ENCODE peak calls at places on chromosome 19, in five cellular contexts. One of them, this sample, is unnamed. For H3K4me1 and H3K9me3, the result is how much of the 10 kb centered on the place peaks cover.

GRCh38 chr19:46603195-46603637 is 2.1 kb downstream of the CALM3 start:
- DNase-seq in HAP-1: no peak
- DNase-seq in transverse colon: peak
- DNase-seq in ascending aorta: no peak
- DNase-seq in CD8-positive, alpha-beta memory T cell: no peak
- DNase-seq in this sample: peak

GRCh38 chr19:45110811-45111210 is 17.8 kb downstream of the PPP1R37 start:
- DNase-seq in HAP-1: no peak
- DNase-seq in transverse colon: no peak
- DNase-seq in ascending aorta: no peak
- DNase-seq in CD8-positive, alpha-beta memory T cell: no peak
- DNase-seq in this sample: no peak

GRCh38 chr19:3357362-3357730 is 9.0 kb upstream of the NFIC start:
- DNase-seq in HAP-1: no peak
- DNase-seq in transverse colon: no peak
- DNase-seq in ascending aorta: no peak
- DNase-seq in CD8-positive, alpha-beta memory T cell: no peak
- DNase-seq in this sample: no peak

GRCh38 chr19:30673336-30673735 is 301.2 kb downstream of the ZNF536 start:
- DNase-seq in HAP-1: no peak
- DNase-seq in transverse colon: no peak
- DNase-seq in ascending aorta: no peak
- DNase-seq in CD8-positive, alpha-beta memory T cell: no peak
- DNase-seq in this sample: no peak

GRCh38 chr19:31110331-31110730 is 238.9 kb downstream of the TSHZ3 start:
- DNase-seq in HAP-1: no peak
- DNase-seq in transverse colon: no peak
- DNase-seq in ascending aorta: no peak
- DNase-seq in CD8-positive, alpha-beta memory T cell: no peak
- DNase-seq in this sample: no peak

GRCh38 chr19:34943861-34944573 is 17.3 kb downstream of the ZNF30 start:
- DNase-seq in HAP-1: no peak
- DNase-seq in transverse colon: no peak
- DNase-seq in ascending aorta: no peak
- DNase-seq in CD8-positive, alpha-beta memory T cell: no peak
- DNase-seq in this sample: no peak

GRCh38 chr19:17337675-17338439 is 504 bp downstream of the GTPBP3 start:
- DNase-seq in HAP-1: no peak
- DNase-seq in transverse colon: no peak
- DNase-seq in ascending aorta: no peak
- DNase-seq in CD8-positive, alpha-beta memory T cell: no peak
- DNase-seq in this sample: no peak

GRCh38 chr19:3176715-3177501 is 1.7 kb upstream of the S1PR4 start:
- DNase-seq in HAP-1: no peak
- DNase-seq in transverse colon: peak
- DNase-seq in ascending aorta: no peak
- DNase-seq in CD8-positive, alpha-beta memory T cell: peak
- DNase-seq in this sample: no peak

GRCh38 chr19:50553134-50553703 is 15.0 kb downstream of the LRRC4B start:
- DNase-seq in HAP-1: no peak
- DNase-seq in transverse colon: no peak
- DNase-seq in ascending aorta: no peak
- DNase-seq in CD8-positive, alpha-beta memory T cell: no peak
- DNase-seq in this sample: no peak

GRCh38 chr19:4986471-4986888 is 17.6 kb downstream of the KDM4B start:
- DNase-seq in HAP-1: no peak
- DNase-seq in transverse colon: no peak
- DNase-seq in ascending aorta: no peak
- DNase-seq in CD8-positive, alpha-beta memory T cell: no peak
- DNase-seq in this sample: no peak

GRCh38 chr19:35247526-35248309 is 1.1 kb upstream of the LSR start:
- DNase-seq in HAP-1: peak
- DNase-seq in transverse colon: peak
- DNase-seq in ascending aorta: no peak
- DNase-seq in CD8-positive, alpha-beta memory T cell: peak
- DNase-seq in this sample: peak

GRCh38 chr19:17616961-17617806 is 61.7 kb downstream of the COLGALT1 start:
- DNase-seq in HAP-1: no peak
- DNase-seq in transverse colon: no peak
- DNase-seq in ascending aorta: no peak
- DNase-seq in CD8-positive, alpha-beta memory T cell: no peak
- DNase-seq in this sample: peak

GRCh38 chr19:52115526-52116053 is 20.0 kb upstream of the ZNF841 start:
- DNase-seq in HAP-1: no peak
- DNase-seq in transverse colon: no peak
- DNase-seq in ascending aorta: no peak
- DNase-seq in CD8-positive, alpha-beta memory T cell: no peak
- DNase-seq in this sample: no peak
- H3K4me3 ChIP-seq in HAP-1: no peak
- H3K4me3 ChIP-seq in transverse colon: no peak
- H3K4me3 ChIP-seq in ascending aorta: peak
- H3K4me3 ChIP-seq in CD8-positive, alpha-beta memory T cell: peak
- H3K4me3 ChIP-seq in this sample: no peak

GRCh38 chr19:28288850-28289249 is 924.1 kb downstream of the UQCRFS1 start:
- DNase-seq in HAP-1: no peak
- DNase-seq in transverse colon: no peak
- DNase-seq in ascending aorta: no peak
- DNase-seq in CD8-positive, alpha-beta memory T cell: no peak
- DNase-seq in this sample: no peak
- H3K4me1 ChIP-seq in HAP-1: under half
- H3K4me1 ChIP-seq in transverse colon: under half
- H3K4me1 ChIP-seq in ascending aorta: under half
- H3K4me1 ChIP-seq in CD8-positive, alpha-beta memory T cell: under half
- H3K4me1 ChIP-seq in this sample: under half

GRCh38 chr19:19006213-19006612 is 27.1 kb downstream of the SUGP2 start:
- DNase-seq in HAP-1: no peak
- DNase-seq in transverse colon: no peak
- DNase-seq in ascending aorta: no peak
- DNase-seq in CD8-positive, alpha-beta memory T cell: no peak
- DNase-seq in this sample: no peak
- H3K9me3 ChIP-seq in HAP-1: under half
- H3K9me3 ChIP-seq in transverse colon: under half
- H3K9me3 ChIP-seq in ascending aorta: under half
- H3K9me3 ChIP-seq in CD8-positive, alpha-beta memory T cell: under half
- H3K9me3 ChIP-seq in this sample: under half

DNA sequence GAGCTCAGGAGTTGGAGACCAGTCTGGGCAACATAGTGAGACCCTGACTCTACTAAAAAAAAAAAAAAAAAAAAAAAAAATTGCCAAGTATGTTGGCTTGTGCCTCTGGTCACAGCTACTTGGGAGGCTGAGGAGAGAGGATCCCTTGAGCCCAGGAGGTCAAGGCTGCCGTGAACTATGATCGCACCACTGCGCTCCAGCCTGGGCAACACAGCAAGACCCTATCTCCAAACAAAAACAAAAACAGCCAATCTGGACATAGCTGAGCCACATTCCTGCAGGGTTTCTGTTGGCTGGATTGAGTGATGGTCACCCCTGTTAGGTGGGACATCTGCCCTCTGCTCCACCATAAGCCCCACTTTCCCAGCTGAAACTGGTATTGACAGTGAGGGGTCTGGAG is 13.6 kb upstream of the ANGPTL8 start:
- DNase-seq in HAP-1: no peak
- DNase-seq in transverse colon: no peak
- DNase-seq in ascending aorta: no peak
- DNase-seq in CD8-positive, alpha-beta memory T cell: no peak
- DNase-seq in this sample: no peak
- H3K4me3 ChIP-seq in HAP-1: no peak
- H3K4me3 ChIP-seq in transverse colon: no peak
- H3K4me3 ChIP-seq in ascending aorta: no peak
- H3K4me3 ChIP-seq in CD8-positive, alpha-beta memory T cell: no peak
- H3K4me3 ChIP-seq in this sample: no peak

GRCh38 chr19:7349961-7350711 is 1.4 kb downstream of the ARHGEF18 start:
- DNase-seq in HAP-1: no peak
- DNase-seq in transverse colon: peak
- DNase-seq in ascending aorta: no peak
- DNase-seq in CD8-positive, alpha-beta memory T cell: peak
- DNase-seq in this sample: no peak
- H3K4me1 ChIP-seq in HAP-1: under half
- H3K4me1 ChIP-seq in transverse colon: under half
- H3K4me1 ChIP-seq in ascending aorta: under half
- H3K4me1 ChIP-seq in CD8-positive, alpha-beta memory T cell: half or more
- H3K4me1 ChIP-seq in this sample: under half

GRCh38 chr19:23033721-23034120 is 30.7 kb upstream of the ZNF728 start:
- DNase-seq in HAP-1: no peak
- DNase-seq in transverse colon: no peak
- DNase-seq in ascending aorta: no peak
- DNase-seq in CD8-positive, alpha-beta memory T cell: no peak
- DNase-seq in this sample: no peak
- H3K9me3 ChIP-seq in HAP-1: under half
- H3K9me3 ChIP-seq in transverse colon: under half
- H3K9me3 ChIP-seq in ascending aorta: under half
- H3K9me3 ChIP-seq in CD8-positive, alpha-beta memory T cell: under half
- H3K9me3 ChIP-seq in this sample: under half

GRCh38 chr19:41862445-41862986 is 2.5 kb downstream of the RPS19 start:
- DNase-seq in HAP-1: no peak
- DNase-seq in transverse colon: no peak
- DNase-seq in ascending aorta: no peak
- DNase-seq in CD8-positive, alpha-beta memory T cell: no peak
- DNase-seq in this sample: no peak
- H3K4me3 ChIP-seq in HAP-1: peak
- H3K4me3 ChIP-seq in transverse colon: no peak
- H3K4me3 ChIP-seq in ascending aorta: no peak
- H3K4me3 ChIP-seq in CD8-positive, alpha-beta memory T cell: peak
- H3K4me3 ChIP-seq in this sample: no peak

This sample was measured in testis.